ENCODE peak calls at places on chromosomes 4 and X, in seven cellular contexts. One of them, this sample, is unnamed.
A peak's percentile ranks its signal among the peaks of the same experiment; 100 is the strongest.

GRCh38 chrX:108225456-108225730 is 133.8 kb downstream of the ATG4A start:
- DNase-seq in HS-5: no peak
- DNase-seq in OCI-LY7: no peak
- DNase-seq in cardiac fibroblast: no peak
- DNase-seq in fibroblast of lung: peak; percentile 62
- DNase-seq in AG04450: no peak
- DNase-seq in retinal pigment epithelial cell: no peak
- DNase-seq in this sample: no peak

GRCh38 chr4:162838671-162839070 is 328.0 kb downstream of the NAF1 start:
- DNase-seq in AG04450: no peak
- DNase-seq in cardiac fibroblast: no peak
- DNase-seq in HS-5: no peak
- DNase-seq in fibroblast of lung: peak; percentile 3
- DNase-seq in retinal pigment epithelial cell: no peak
- DNase-seq in OCI-LY7: no peak
- DNase-seq in this sample: no peak

GRCh38 chr4:88937081-88937480 is 119.9 kb downstream of the FAM13A start:
- DNase-seq in AG04450: no peak
- DNase-seq in cardiac fibroblast: peak; percentile 63
- DNase-seq in HS-5: peak; percentile 28
- DNase-seq in fibroblast of lung: peak; percentile 78
- DNase-seq in retinal pigment epithelial cell: no peak
- DNase-seq in OCI-LY7: no peak
- DNase-seq in this sample: peak; percentile 26

GRCh38 chr4:145769450-145770037 is 89.6 kb downstream of the C4orf51 start:
- DNase-seq in cardiac fibroblast: no peak
- DNase-seq in retinal pigment epithelial cell: no peak
- DNase-seq in AG04450: no peak
- DNase-seq in OCI-LY7: no peak
- DNase-seq in HS-5: no peak
- DNase-seq in fibroblast of lung: no peak
- DNase-seq in this sample: no peak

GRCh38 chrX:118823263-118824172 is at the start of gene ZCCHC12:
- DNase-seq in HS-5: no peak
- DNase-seq in fibroblast of lung: peak; percentile 66
- DNase-seq in cardiac fibroblast: peak; percentile 33
- DNase-seq in AG04450: no peak
- DNase-seq in OCI-LY7: no peak
- DNase-seq in retinal pigment epithelial cell: no peak
- DNase-seq in this sample: no peak

GRCh38 chr4:190019023-190019858 is 7.8 kb downstream of the FRG2 start:
- DNase-seq in retinal pigment epithelial cell: no peak
- DNase-seq in AG04450: no peak
- DNase-seq in fibroblast of lung: no peak
- DNase-seq in OCI-LY7: no peak
- DNase-seq in HS-5: no peak
- DNase-seq in cardiac fibroblast: no peak
- DNase-seq in this sample: no peak

GRCh38 chrX:15142084-15142715 is 127.7 kb downstream of the ASB9 start:
- DNase-seq in HS-5: no peak
- DNase-seq in cardiac fibroblast: no peak
- DNase-seq in AG04450: no peak
- DNase-seq in retinal pigment epithelial cell: no peak
- DNase-seq in OCI-LY7: no peak
- DNase-seq in fibroblast of lung: peak; percentile 45
- DNase-seq in this sample: no peak

GRCh38 chr4:168574581-168575295 is 77.9 kb downstream of the PALLD start:
- DNase-seq in HS-5: no peak
- DNase-seq in cardiac fibroblast: peak; percentile 61
- DNase-seq in retinal pigment epithelial cell: peak; percentile 96
- DNase-seq in AG04450: no peak
- DNase-seq in fibroblast of lung: peak; percentile 84
- DNase-seq in OCI-LY7: no peak
- DNase-seq in this sample: no peak

GRCh38 chrX:129641941-129642340 is 12.8 kb downstream of the APLN start:
- DNase-seq in HS-5: no peak
- DNase-seq in cardiac fibroblast: peak; percentile 54
- DNase-seq in AG04450: no peak
- DNase-seq in fibroblast of lung: peak; percentile 53
- DNase-seq in OCI-LY7: no peak
- DNase-seq in retinal pigment epithelial cell: no peak
- DNase-seq in this sample: no peak

GRCh38 chr4:26330946-26331345 is 10.1 kb downstream of the RBPJ start:
- DNase-seq in AG04450: no peak
- DNase-seq in OCI-LY7: no peak
- DNase-seq in fibroblast of lung: peak; percentile 27
- DNase-seq in retinal pigment epithelial cell: no peak
- DNase-seq in HS-5: no peak
- DNase-seq in cardiac fibroblast: no peak
- DNase-seq in this sample: no peak

GRCh38 chrX:15724911-15725310 is 13.2 kb upstream of the CA5B start:
- DNase-seq in retinal pigment epithelial cell: no peak
- DNase-seq in fibroblast of lung: no peak
- DNase-seq in AG04450: no peak
- DNase-seq in OCI-LY7: no peak
- DNase-seq in cardiac fibroblast: no peak
- DNase-seq in HS-5: no peak
- DNase-seq in this sample: no peak

GRCh38 chrX:16458208-16458607 is 191.8 kb upstream of the S100G start:
- DNase-seq in AG04450: no peak
- DNase-seq in HS-5: no peak
- DNase-seq in retinal pigment epithelial cell: no peak
- DNase-seq in OCI-LY7: no peak
- DNase-seq in fibroblast of lung: no peak
- DNase-seq in cardiac fibroblast: no peak
- DNase-seq in this sample: no peak

GRCh38 chrX:42973321-42973720 is 195.4 kb upstream of the PPP1R2C start:
- DNase-seq in OCI-LY7: no peak
- DNase-seq in fibroblast of lung: no peak
- DNase-seq in cardiac fibroblast: no peak
- DNase-seq in retinal pigment epithelial cell: peak; percentile 20
- DNase-seq in HS-5: no peak
- DNase-seq in AG04450: no peak
- DNase-seq in this sample: no peak

GRCh38 chr4:101242441-101242840 is 104.9 kb downstream of the PPP3CA start:
- DNase-seq in cardiac fibroblast: no peak
- DNase-seq in retinal pigment epithelial cell: no peak
- DNase-seq in fibroblast of lung: no peak
- DNase-seq in HS-5: no peak
- DNase-seq in OCI-LY7: no peak
- DNase-seq in AG04450: no peak
- DNase-seq in this sample: no peak

GRCh38 chr4:171067422-171067821 is 745.8 kb upstream of the GALNTL6 start:
- DNase-seq in fibroblast of lung: no peak
- DNase-seq in cardiac fibroblast: no peak
- DNase-seq in HS-5: no peak
- DNase-seq in retinal pigment epithelial cell: peak; percentile 1
- DNase-seq in AG04450: no peak
- DNase-seq in OCI-LY7: no peak
- DNase-seq in this sample: no peak

GRCh38 chrX:69025802-69026301 is 139.4 kb downstream of the PJA1 start:
- DNase-seq in OCI-LY7: no peak
- DNase-seq in cardiac fibroblast: peak; percentile 76
- DNase-seq in HS-5: no peak
- DNase-seq in retinal pigment epithelial cell: no peak
- DNase-seq in fibroblast of lung: peak; percentile 62
- DNase-seq in AG04450: peak; percentile 20
- DNase-seq in this sample: no peak

GRCh38 chr4:138555107-138555506 is 313.0 kb upstream of the SLC7A11 start:
- DNase-seq in HS-5: no peak
- DNase-seq in retinal pigment epithelial cell: no peak
- DNase-seq in AG04450: no peak
- DNase-seq in OCI-LY7: no peak
- DNase-seq in fibroblast of lung: no peak
- DNase-seq in cardiac fibroblast: no peak
- DNase-seq in this sample: no peak

GRCh38 chr4:70632028-70632427 is 3.5 kb downstream of the ENAM start:
- DNase-seq in OCI-LY7: no peak
- DNase-seq in retinal pigment epithelial cell: peak; percentile 48
- DNase-seq in fibroblast of lung: peak; percentile 74
- DNase-seq in HS-5: peak; percentile 49
- DNase-seq in AG04450: no peak
- DNase-seq in cardiac fibroblast: peak; percentile 69
- DNase-seq in this sample: peak; percentile 70

GRCh38 chr4:14404730-14405129 is 597.6 kb upstream of the CPEB2 start:
- DNase-seq in retinal pigment epithelial cell: no peak
- DNase-seq in AG04450: no peak
- DNase-seq in fibroblast of lung: no peak
- DNase-seq in cardiac fibroblast: peak; percentile 31
- DNase-seq in HS-5: no peak
- DNase-seq in OCI-LY7: no peak
- DNase-seq in this sample: no peak

GRCh38 chr4:7539659-7540058 is 104.9 kb upstream of the PSAPL1 start:
- DNase-seq in AG04450: no peak
- DNase-seq in cardiac fibroblast: peak; percentile 1
- DNase-seq in retinal pigment epithelial cell: no peak
- DNase-seq in OCI-LY7: peak; percentile 99
- DNase-seq in fibroblast of lung: peak; percentile 7
- DNase-seq in HS-5: peak; percentile 9
- DNase-seq in this sample: no peak

GRCh38 chrX:102154900-102155805 is 624 bp downstream of the BEX5 start:
- DNase-seq in HS-5: no peak
- DNase-seq in retinal pigment epithelial cell: no peak
- DNase-seq in AG04450: no peak
- DNase-seq in cardiac fibroblast: no peak
- DNase-seq in fibroblast of lung: no peak
- DNase-seq in OCI-LY7: no peak
- DNase-seq in this sample: no peak

GRCh38 chrX:29318051-29318450 is 730.8 kb downstream of the IL1RAPL1 start:
- DNase-seq in retinal pigment epithelial cell: no peak
- DNase-seq in cardiac fibroblast: peak; percentile 46
- DNase-seq in HS-5: peak; percentile 33
- DNase-seq in fibroblast of lung: peak; percentile 60
- DNase-seq in OCI-LY7: no peak
- DNase-seq in AG04450: no peak
- DNase-seq in this sample: no peak

GRCh38 chrX:153900806-153901752 is 3.4 kb upstream of the AVPR2 start:
- DNase-seq in HS-5: peak; percentile 65
- DNase-seq in OCI-LY7: peak; percentile 87
- DNase-seq in retinal pigment epithelial cell: no peak
- DNase-seq in cardiac fibroblast: peak; percentile 90
- DNase-seq in fibroblast of lung: peak; percentile 81
- DNase-seq in AG04450: peak; percentile 60
- DNase-seq in this sample: no peak

GRCh38 chrX:103616676-103617186 is 9.0 kb downstream of the TCEAL3 start:
- DNase-seq in fibroblast of lung: no peak
- DNase-seq in AG04450: no peak
- DNase-seq in HS-5: no peak
- DNase-seq in retinal pigment epithelial cell: no peak
- DNase-seq in OCI-LY7: no peak
- DNase-seq in cardiac fibroblast: no peak
- DNase-seq in this sample: no peak

GRCh38 chr4:36111180-36111579 is 133.1 kb downstream of the ARAP2 start:
- DNase-seq in OCI-LY7: no peak
- DNase-seq in AG04450: no peak
- DNase-seq in fibroblast of lung: peak; percentile 70
- DNase-seq in HS-5: peak; percentile 24
- DNase-seq in cardiac fibroblast: peak; percentile 18
- DNase-seq in retinal pigment epithelial cell: no peak
- DNase-seq in this sample: no peak

GRCh38 chrX:40158036-40158706 is 60.4 kb upstream of the BCOR start:
- DNase-seq in cardiac fibroblast: peak; percentile 19
- DNase-seq in HS-5: no peak
- DNase-seq in AG04450: no peak
- DNase-seq in retinal pigment epithelial cell: no peak
- DNase-seq in fibroblast of lung: no peak
- DNase-seq in OCI-LY7: peak; percentile 51
- DNase-seq in this sample: no peak

GRCh38 chr4:7894677-7895181 is 44.9 kb downstream of the AFAP1 start:
- DNase-seq in HS-5: no peak
- DNase-seq in AG04450: no peak
- DNase-seq in fibroblast of lung: no peak
- DNase-seq in retinal pigment epithelial cell: no peak
- DNase-seq in cardiac fibroblast: no peak
- DNase-seq in OCI-LY7: no peak
- DNase-seq in this sample: no peak

GRCh38 chr4:145618210-145618911 is 824 bp upstream of the MMAA start:
- DNase-seq in cardiac fibroblast: peak; percentile 27
- DNase-seq in OCI-LY7: peak; percentile 40
- DNase-seq in retinal pigment epithelial cell: no peak
- DNase-seq in HS-5: no peak
- DNase-seq in fibroblast of lung: no peak
- DNase-seq in AG04450: no peak
- DNase-seq in this sample: no peak

GRCh38 chrX:151384807-151385206 is 12.2 kb upstream of the VMA21 start:
- DNase-seq in AG04450: no peak
- DNase-seq in HS-5: no peak
- DNase-seq in fibroblast of lung: no peak
- DNase-seq in cardiac fibroblast: no peak
- DNase-seq in retinal pigment epithelial cell: no peak
- DNase-seq in OCI-LY7: no peak
- DNase-seq in this sample: no peak

GRCh38 chrX:39757971-39758370 is 339.8 kb downstream of the BCOR start:
- DNase-seq in retinal pigment epithelial cell: no peak
- DNase-seq in AG04450: no peak
- DNase-seq in HS-5: no peak
- DNase-seq in fibroblast of lung: peak; percentile 92
- DNase-seq in cardiac fibroblast: peak; percentile 67
- DNase-seq in OCI-LY7: no peak
- DNase-seq in this sample: no peak

GRCh38 chr4:3402409-3403103 is 39.2 kb upstream of the HGFAC start:
- DNase-seq in OCI-LY7: no peak
- DNase-seq in AG04450: no peak
- DNase-seq in HS-5: peak; percentile 43
- DNase-seq in cardiac fibroblast: peak; percentile 65
- DNase-seq in retinal pigment epithelial cell: no peak
- DNase-seq in fibroblast of lung: peak; percentile 89
- DNase-seq in this sample: peak; percentile 1

This sample was measured in HS-27A.